ENCODE peak calls at places on chromosome 14, in seven cellular contexts. One of them, this sample, is unnamed.

GRCh38 chr14:21894003-21894897 is 220.6 kb upstream of the OR4E1 start:
- DNase-seq in dorsolateral prefrontal cortex: no peak
- DNase-seq in activated CD4-positive, alpha-beta T cell treated with anti-CD3 and anti-CD28 coated beads for 48 hours: peak
- DNase-seq in mesothelial cell of epicardium: no peak
- DNase-seq in psoas muscle: no peak
- DNase-seq in fibroblast of mammary gland: no peak
- DNase-seq in activated CD8-positive, alpha-beta memory T cell treated with anti-CD3 and anti-CD28 coated beads for 48 hours: no peak
- DNase-seq in this sample: peak

GRCh38 chr14:103512701-103513611 is 9.7 kb downstream of the CKB start:
- DNase-seq in dorsolateral prefrontal cortex: peak
- DNase-seq in activated CD4-positive, alpha-beta T cell treated with anti-CD3 and anti-CD28 coated beads for 48 hours: no peak
- DNase-seq in mesothelial cell of epicardium: no peak
- DNase-seq in psoas muscle: peak
- DNase-seq in fibroblast of mammary gland: peak
- DNase-seq in activated CD8-positive, alpha-beta memory T cell treated with anti-CD3 and anti-CD28 coated beads for 48 hours: no peak
- DNase-seq in this sample: no peak

GRCh38 chr14:91229743-91230200 is 14.7 kb downstream of the GPR68 start:
- DNase-seq in dorsolateral prefrontal cortex: no peak
- DNase-seq in activated CD4-positive, alpha-beta T cell treated with anti-CD3 and anti-CD28 coated beads for 48 hours: peak
- DNase-seq in mesothelial cell of epicardium: no peak
- DNase-seq in psoas muscle: no peak
- DNase-seq in fibroblast of mammary gland: peak
- DNase-seq in activated CD8-positive, alpha-beta memory T cell treated with anti-CD3 and anti-CD28 coated beads for 48 hours: no peak
- DNase-seq in this sample: peak

GRCh38 chr14:76829016-76829365 is 2.8 kb downstream of the LRRC74A start:
- DNase-seq in dorsolateral prefrontal cortex: no peak
- DNase-seq in activated CD4-positive, alpha-beta T cell treated with anti-CD3 and anti-CD28 coated beads for 48 hours: no peak
- DNase-seq in mesothelial cell of epicardium: no peak
- DNase-seq in psoas muscle: peak
- DNase-seq in fibroblast of mammary gland: peak
- DNase-seq in activated CD8-positive, alpha-beta memory T cell treated with anti-CD3 and anti-CD28 coated beads for 48 hours: no peak
- DNase-seq in this sample: no peak

GRCh38 chr14:23136566-23137133 is 17.6 kb upstream of the CEBPE start:
- DNase-seq in dorsolateral prefrontal cortex: no peak
- DNase-seq in activated CD4-positive, alpha-beta T cell treated with anti-CD3 and anti-CD28 coated beads for 48 hours: no peak
- DNase-seq in mesothelial cell of epicardium: no peak
- DNase-seq in psoas muscle: no peak
- DNase-seq in fibroblast of mammary gland: no peak
- DNase-seq in activated CD8-positive, alpha-beta memory T cell treated with anti-CD3 and anti-CD28 coated beads for 48 hours: no peak
- DNase-seq in this sample: no peak

GRCh38 chr14:23750357-23750756 is 114.2 kb downstream of the DHRS2 start:
- DNase-seq in dorsolateral prefrontal cortex: no peak
- DNase-seq in activated CD4-positive, alpha-beta T cell treated with anti-CD3 and anti-CD28 coated beads for 48 hours: no peak
- DNase-seq in mesothelial cell of epicardium: no peak
- DNase-seq in psoas muscle: no peak
- DNase-seq in fibroblast of mammary gland: no peak
- DNase-seq in activated CD8-positive, alpha-beta memory T cell treated with anti-CD3 and anti-CD28 coated beads for 48 hours: no peak
- DNase-seq in this sample: no peak

GRCh38 chr14:24741871-24742270 is 107.9 kb upstream of the GZMB start:
- DNase-seq in dorsolateral prefrontal cortex: no peak
- DNase-seq in activated CD4-positive, alpha-beta T cell treated with anti-CD3 and anti-CD28 coated beads for 48 hours: no peak
- DNase-seq in mesothelial cell of epicardium: no peak
- DNase-seq in psoas muscle: no peak
- DNase-seq in fibroblast of mammary gland: peak
- DNase-seq in activated CD8-positive, alpha-beta memory T cell treated with anti-CD3 and anti-CD28 coated beads for 48 hours: no peak
- DNase-seq in this sample: no peak

GRCh38 chr14:96748371-96748770 is 48.8 kb upstream of the VRK1 start:
- DNase-seq in dorsolateral prefrontal cortex: no peak
- DNase-seq in activated CD4-positive, alpha-beta T cell treated with anti-CD3 and anti-CD28 coated beads for 48 hours: no peak
- DNase-seq in mesothelial cell of epicardium: no peak
- DNase-seq in psoas muscle: no peak
- DNase-seq in fibroblast of mammary gland: no peak
- DNase-seq in activated CD8-positive, alpha-beta memory T cell treated with anti-CD3 and anti-CD28 coated beads for 48 hours: no peak
- DNase-seq in this sample: no peak

GRCh38 chr14:98370352-98370751 is 901.6 kb downstream of the BCL11B start:
- DNase-seq in dorsolateral prefrontal cortex: no peak
- DNase-seq in activated CD4-positive, alpha-beta T cell treated with anti-CD3 and anti-CD28 coated beads for 48 hours: no peak
- DNase-seq in mesothelial cell of epicardium: no peak
- DNase-seq in psoas muscle: no peak
- DNase-seq in fibroblast of mammary gland: no peak
- DNase-seq in activated CD8-positive, alpha-beta memory T cell treated with anti-CD3 and anti-CD28 coated beads for 48 hours: no peak
- DNase-seq in this sample: no peak

GRCh38 chr14:70882771-70883492 is 24.3 kb upstream of the PCNX1 start:
- DNase-seq in dorsolateral prefrontal cortex: no peak
- DNase-seq in activated CD4-positive, alpha-beta T cell treated with anti-CD3 and anti-CD28 coated beads for 48 hours: no peak
- DNase-seq in mesothelial cell of epicardium: no peak
- DNase-seq in psoas muscle: no peak
- DNase-seq in fibroblast of mammary gland: peak
- DNase-seq in activated CD8-positive, alpha-beta memory T cell treated with anti-CD3 and anti-CD28 coated beads for 48 hours: no peak
- DNase-seq in this sample: no peak

GRCh38 chr14:75303415-75303814 is 24.8 kb downstream of the FOS start:
- DNase-seq in dorsolateral prefrontal cortex: peak
- DNase-seq in activated CD4-positive, alpha-beta T cell treated with anti-CD3 and anti-CD28 coated beads for 48 hours: peak
- DNase-seq in mesothelial cell of epicardium: no peak
- DNase-seq in psoas muscle: peak
- DNase-seq in fibroblast of mammary gland: peak
- DNase-seq in activated CD8-positive, alpha-beta memory T cell treated with anti-CD3 and anti-CD28 coated beads for 48 hours: no peak
- DNase-seq in this sample: peak

GRCh38 chr14:101593411-101594181 is 32.3 kb downstream of the DIO3 start:
- DNase-seq in dorsolateral prefrontal cortex: peak
- DNase-seq in activated CD4-positive, alpha-beta T cell treated with anti-CD3 and anti-CD28 coated beads for 48 hours: no peak
- DNase-seq in mesothelial cell of epicardium: no peak
- DNase-seq in psoas muscle: no peak
- DNase-seq in fibroblast of mammary gland: no peak
- DNase-seq in activated CD8-positive, alpha-beta memory T cell treated with anti-CD3 and anti-CD28 coated beads for 48 hours: no peak
- DNase-seq in this sample: no peak

GRCh38 chr14:92685784-92686355 is 62.6 kb downstream of the LGMN start:
- DNase-seq in dorsolateral prefrontal cortex: no peak
- DNase-seq in activated CD4-positive, alpha-beta T cell treated with anti-CD3 and anti-CD28 coated beads for 48 hours: no peak
- DNase-seq in mesothelial cell of epicardium: no peak
- DNase-seq in psoas muscle: no peak
- DNase-seq in fibroblast of mammary gland: no peak
- DNase-seq in activated CD8-positive, alpha-beta memory T cell treated with anti-CD3 and anti-CD28 coated beads for 48 hours: no peak
- DNase-seq in this sample: no peak

GRCh38 chr14:47278233-47278842 is 397.1 kb downstream of the MDGA2 start:
- DNase-seq in dorsolateral prefrontal cortex: no peak
- DNase-seq in activated CD4-positive, alpha-beta T cell treated with anti-CD3 and anti-CD28 coated beads for 48 hours: peak
- DNase-seq in mesothelial cell of epicardium: peak
- DNase-seq in psoas muscle: no peak
- DNase-seq in fibroblast of mammary gland: peak
- DNase-seq in activated CD8-positive, alpha-beta memory T cell treated with anti-CD3 and anti-CD28 coated beads for 48 hours: peak
- DNase-seq in this sample: no peak

GRCh38 chr14:43729149-43729548 is 777.9 kb downstream of the FSCB start:
- DNase-seq in dorsolateral prefrontal cortex: no peak
- DNase-seq in activated CD4-positive, alpha-beta T cell treated with anti-CD3 and anti-CD28 coated beads for 48 hours: no peak
- DNase-seq in mesothelial cell of epicardium: no peak
- DNase-seq in psoas muscle: no peak
- DNase-seq in fibroblast of mammary gland: no peak
- DNase-seq in activated CD8-positive, alpha-beta memory T cell treated with anti-CD3 and anti-CD28 coated beads for 48 hours: no peak
- DNase-seq in this sample: no peak

GRCh38 chr14:90512332-90512951 is 115.6 kb downstream of the CALM1 start:
- DNase-seq in dorsolateral prefrontal cortex: no peak
- DNase-seq in activated CD4-positive, alpha-beta T cell treated with anti-CD3 and anti-CD28 coated beads for 48 hours: no peak
- DNase-seq in mesothelial cell of epicardium: no peak
- DNase-seq in psoas muscle: no peak
- DNase-seq in fibroblast of mammary gland: no peak
- DNase-seq in activated CD8-positive, alpha-beta memory T cell treated with anti-CD3 and anti-CD28 coated beads for 48 hours: no peak
- DNase-seq in this sample: no peak

GRCh38 chr14:60722163-60722835 is 1.9 kb downstream of the SIX4 start:
- DNase-seq in dorsolateral prefrontal cortex: no peak
- DNase-seq in activated CD4-positive, alpha-beta T cell treated with anti-CD3 and anti-CD28 coated beads for 48 hours: peak
- DNase-seq in mesothelial cell of epicardium: peak
- DNase-seq in psoas muscle: peak
- DNase-seq in fibroblast of mammary gland: peak
- DNase-seq in activated CD8-positive, alpha-beta memory T cell treated with anti-CD3 and anti-CD28 coated beads for 48 hours: peak
- DNase-seq in this sample: no peak

GRCh38 chr14:101719708-101720107 is 41.8 kb upstream of the PPP2R5C start:
- DNase-seq in dorsolateral prefrontal cortex: no peak
- DNase-seq in activated CD4-positive, alpha-beta T cell treated with anti-CD3 and anti-CD28 coated beads for 48 hours: no peak
- DNase-seq in mesothelial cell of epicardium: no peak
- DNase-seq in psoas muscle: no peak
- DNase-seq in fibroblast of mammary gland: no peak
- DNase-seq in activated CD8-positive, alpha-beta memory T cell treated with anti-CD3 and anti-CD28 coated beads for 48 hours: no peak
- DNase-seq in this sample: no peak

GRCh38 chr14:24376448-24377070 is 8.6 kb downstream of the NFATC4 start:
- DNase-seq in dorsolateral prefrontal cortex: no peak
- DNase-seq in activated CD4-positive, alpha-beta T cell treated with anti-CD3 and anti-CD28 coated beads for 48 hours: no peak
- DNase-seq in mesothelial cell of epicardium: no peak
- DNase-seq in psoas muscle: no peak
- DNase-seq in fibroblast of mammary gland: no peak
- DNase-seq in activated CD8-positive, alpha-beta memory T cell treated with anti-CD3 and anti-CD28 coated beads for 48 hours: no peak
- DNase-seq in this sample: no peak

GRCh38 chr14:50726372-50727107 is 58.4 kb upstream of the SAV1 start:
- DNase-seq in dorsolateral prefrontal cortex: no peak
- DNase-seq in activated CD4-positive, alpha-beta T cell treated with anti-CD3 and anti-CD28 coated beads for 48 hours: peak
- DNase-seq in mesothelial cell of epicardium: no peak
- DNase-seq in psoas muscle: no peak
- DNase-seq in fibroblast of mammary gland: peak
- DNase-seq in activated CD8-positive, alpha-beta memory T cell treated with anti-CD3 and anti-CD28 coated beads for 48 hours: no peak
- DNase-seq in this sample: no peak

GRCh38 chr14:96901227-96901626 is 104.0 kb downstream of the VRK1 start:
- DNase-seq in dorsolateral prefrontal cortex: no peak
- DNase-seq in activated CD4-positive, alpha-beta T cell treated with anti-CD3 and anti-CD28 coated beads for 48 hours: no peak
- DNase-seq in mesothelial cell of epicardium: no peak
- DNase-seq in psoas muscle: no peak
- DNase-seq in fibroblast of mammary gland: no peak
- DNase-seq in activated CD8-positive, alpha-beta memory T cell treated with anti-CD3 and anti-CD28 coated beads for 48 hours: no peak
- DNase-seq in this sample: no peak

GRCh38 chr14:96614528-96614927 is 112.3 kb downstream of the PAPOLA start:
- DNase-seq in dorsolateral prefrontal cortex: no peak
- DNase-seq in activated CD4-positive, alpha-beta T cell treated with anti-CD3 and anti-CD28 coated beads for 48 hours: no peak
- DNase-seq in mesothelial cell of epicardium: no peak
- DNase-seq in psoas muscle: no peak
- DNase-seq in fibroblast of mammary gland: no peak
- DNase-seq in activated CD8-positive, alpha-beta memory T cell treated with anti-CD3 and anti-CD28 coated beads for 48 hours: no peak
- DNase-seq in this sample: no peak

GRCh38 chr14:75662966-75663365 is 1.9 kb downstream of the TTLL5 start:
- DNase-seq in dorsolateral prefrontal cortex: no peak
- DNase-seq in activated CD4-positive, alpha-beta T cell treated with anti-CD3 and anti-CD28 coated beads for 48 hours: no peak
- DNase-seq in mesothelial cell of epicardium: no peak
- DNase-seq in psoas muscle: no peak
- DNase-seq in fibroblast of mammary gland: no peak
- DNase-seq in activated CD8-positive, alpha-beta memory T cell treated with anti-CD3 and anti-CD28 coated beads for 48 hours: no peak
- DNase-seq in this sample: no peak

GRCh38 chr14:32623300-32624093 is 294.4 kb downstream of the AKAP6 start:
- DNase-seq in dorsolateral prefrontal cortex: no peak
- DNase-seq in activated CD4-positive, alpha-beta T cell treated with anti-CD3 and anti-CD28 coated beads for 48 hours: no peak
- DNase-seq in mesothelial cell of epicardium: no peak
- DNase-seq in psoas muscle: no peak
- DNase-seq in fibroblast of mammary gland: peak
- DNase-seq in activated CD8-positive, alpha-beta memory T cell treated with anti-CD3 and anti-CD28 coated beads for 48 hours: no peak
- DNase-seq in this sample: no peak

GRCh38 chr14:68564826-68565760 is 227.8 kb downstream of the ZFP36L1 start:
- DNase-seq in dorsolateral prefrontal cortex: no peak
- DNase-seq in activated CD4-positive, alpha-beta T cell treated with anti-CD3 and anti-CD28 coated beads for 48 hours: peak
- DNase-seq in mesothelial cell of epicardium: no peak
- DNase-seq in psoas muscle: no peak
- DNase-seq in fibroblast of mammary gland: peak
- DNase-seq in activated CD8-positive, alpha-beta memory T cell treated with anti-CD3 and anti-CD28 coated beads for 48 hours: no peak
- DNase-seq in this sample: no peak

GRCh38 chr14:21734457-21735074 is 60.9 kb upstream of the OR4E1 start:
- DNase-seq in dorsolateral prefrontal cortex: no peak
- DNase-seq in activated CD4-positive, alpha-beta T cell treated with anti-CD3 and anti-CD28 coated beads for 48 hours: peak
- DNase-seq in mesothelial cell of epicardium: no peak
- DNase-seq in psoas muscle: no peak
- DNase-seq in fibroblast of mammary gland: peak
- DNase-seq in activated CD8-positive, alpha-beta memory T cell treated with anti-CD3 and anti-CD28 coated beads for 48 hours: no peak
- DNase-seq in this sample: peak